ENCODE peak calls at places on chromosomes 2 and 18, in six cellular contexts. G is IMR-90, R is prostate gland, V is uterus, C is heart left ventricle, Z is endothelial cell of umbilical vein. Y is an unnamed sample.

GRCh38 chr2:23423873-23424680 is 39.1 kb downstream of the KLHL29 start:
- DNase-seq in Z (no peak), C (no peak), G (no peak), R (no peak), V (no peak), Y (no peak)

GRCh38 chr2:217801115-217801531 is 201.7 kb downstream of the TNS1 start:
- DNase-seq in C (no peak), G (no peak), R (no peak), Z (peak; percentile 21), V (peak; percentile 20), Y (no peak)

GRCh38 chr2:173654146-173654895 is 299.6 kb downstream of the CDCA7 start:
- DNase-seq in V (no peak), R (no peak), Z (no peak), C (no peak), G (no peak), Y (no peak)

GRCh38 chr18:24232814-24233213 is 94.0 kb downstream of the CABYR start:
- DNase-seq in G (no peak), Z (no peak), V (no peak), R (no peak), C (no peak), Y (no peak)

GRCh38 chr2:7567646-7568045 is 650.4 kb downstream of the RNF144A start:
- DNase-seq in G (no peak), R (no peak), Z (no peak), V (no peak), C (no peak), Y (no peak)

GRCh38 chr2:168340931-168341330 is 93.5 kb upstream of the STK39 start:
- DNase-seq in C (no peak), R (no peak), Z (no peak), V (no peak), G (no peak), Y (no peak)

GRCh38 chr2:239824051-239824694 is 201.0 kb downstream of the NDUFA10 start:
- DNase-seq in G (no peak), C (no peak), V (peak; percentile 11), R (peak; percentile 37), Z (no peak), Y (peak; percentile 68)

GRCh38 chr2:171522057-171522803 is at the start of gene CYBRD1:
- DNase-seq in V (peak; percentile 85), Z (peak; percentile 71), C (peak; percentile 84), G (peak; percentile 79), R (peak; percentile 83), Y (peak; percentile 91)

GRCh38 chr2:12754643-12755042 is 37.9 kb downstream of the TRIB2 start:
- DNase-seq in Z (no peak), R (no peak), C (no peak), G (no peak), V (no peak), Y (no peak)

GRCh38 chr2:19360266-19360665 is 1.8 kb upstream of the OSR1 start:
- DNase-seq in V (no peak), Z (no peak), C (no peak), G (no peak), R (no peak), Y (no peak)

GRCh38 chr18:47793609-47794008 is 136.8 kb downstream of the SMAD2 start:
- DNase-seq in C (no peak), Z (no peak), R (no peak), G (no peak), V (no peak), Y (no peak)

GRCh38 chr2:189498205-189498604 is 56.9 kb downstream of the WDR75 start:
- DNase-seq in V (no peak), Z (peak; percentile 26), G (peak; percentile 6), C (no peak), R (no peak), Y (no peak)

GRCh38 chr18:10726198-10727068 is 200.6 kb downstream of the NAPG start:
- DNase-seq in G (no peak), R (peak; percentile 36), Z (no peak), V (no peak), C (no peak), Y (peak; percentile 73)

GRCh38 chr18:21242141-21243040 is at the start of gene GREB1L:
- DNase-seq in R (no peak), G (no peak), V (no peak), C (peak; percentile 74), Z (peak; percentile 26), Y (peak; percentile 87)

GRCh38 chr2:216679658-216680024 is 15.7 kb downstream of the IGFBP5 start:
- DNase-seq in V (peak; percentile 58), C (peak; percentile 94), R (no peak), Z (no peak), G (peak; percentile 17), Y (no peak)

GRCh38 chr2:157684940-157685466 is 56.3 kb upstream of the ACVR1C start:
- DNase-seq in G (no peak), C (no peak), R (no peak), Z (no peak), V (no peak), Y (no peak)

GRCh38 chr18:73564073-73564472 is 583.6 kb downstream of the FBXO15 start:
- DNase-seq in V (no peak), R (no peak), Z (no peak), G (peak; percentile 90), C (no peak), Y (no peak)

GRCh38 chr2:142642654-142643053 is 234.8 kb upstream of the KYNU start:
- DNase-seq in G (no peak), V (no peak), R (no peak), C (no peak), Z (no peak), Y (no peak)

GRCh38 chr2:81714817-81715216 is 1410.3 kb upstream of the LRRTM1 start:
- DNase-seq in R (no peak), G (peak; percentile 3), Z (no peak), C (no peak), V (no peak), Y (no peak)

GRCh38 chr2:221255862-221256261 is 316.2 kb downstream of the EPHA4 start:
- DNase-seq in Z (peak; percentile 23), C (no peak), G (no peak), V (no peak), R (no peak), Y (peak; percentile 15)

GRCh38 chr2:121058852-121059558 is 226.0 kb downstream of the TFCP2L1 start:
- DNase-seq in G (no peak), Z (no peak), R (no peak), C (no peak), V (no peak), Y (no peak)

GRCh38 chr18:41170346-41170745 is 784.7 kb upstream of the PIK3C3 start:
- DNase-seq in Z (peak; percentile 60), G (peak; percentile 27), R (no peak), V (no peak), C (no peak), Y (no peak)

GRCh38 chr18:79326413-79327198 is 69.1 kb upstream of the NFATC1 start:
- DNase-seq in G (peak; percentile 30), V (no peak), Z (no peak), R (no peak), C (no peak), Y (no peak)

GRCh38 chr18:61900504-61901281 is 7.9 kb upstream of the RNF152 start:
- DNase-seq in V (no peak), Z (no peak), G (no peak), C (no peak), R (no peak), Y (no peak)

GRCh38 chr2:151855111-151855510 is 26.9 kb upstream of the ARL5A start:
- DNase-seq in G (no peak), C (no peak), V (no peak), R (no peak), Z (no peak), Y (no peak)

GRCh38 chr18:79898952-79899608 is 52.4 kb downstream of the SLC66A2 start:
- DNase-seq in V (no peak), C (peak; percentile 22), G (no peak), R (peak; percentile 3), Z (no peak), Y (no peak)

GRCh38 chr2:68768461-68768860 is 33.9 kb downstream of the ARHGAP25 start:
- DNase-seq in R (no peak), C (no peak), G (no peak), V (no peak), Z (no peak), Y (no peak)

GRCh38 chr2:85413592-85414421 is 3.6 kb upstream of the CAPG start:
- DNase-seq in Z (peak; percentile 52), R (peak; percentile 57), V (peak; percentile 69), G (peak; percentile 46), C (no peak), Y (peak; percentile 73)
- TF ChIP-seq POLR2A in Z (no peak), R (peak; percentile 93), V (no peak), G (no peak), C (no peak), Y (peak; percentile 81)

GRCh38 chr2:212975333-212975732 is 176.1 kb downstream of the IKZF2 start:
- DNase-seq in G (no peak), Z (no peak), R (no peak), C (no peak), V (no peak), Y (peak; percentile 18)
- TF ChIP-seq CTCF in G (no peak), Z (no peak), R (no peak), C (no peak), V (no peak), Y (no peak)

DNA sequence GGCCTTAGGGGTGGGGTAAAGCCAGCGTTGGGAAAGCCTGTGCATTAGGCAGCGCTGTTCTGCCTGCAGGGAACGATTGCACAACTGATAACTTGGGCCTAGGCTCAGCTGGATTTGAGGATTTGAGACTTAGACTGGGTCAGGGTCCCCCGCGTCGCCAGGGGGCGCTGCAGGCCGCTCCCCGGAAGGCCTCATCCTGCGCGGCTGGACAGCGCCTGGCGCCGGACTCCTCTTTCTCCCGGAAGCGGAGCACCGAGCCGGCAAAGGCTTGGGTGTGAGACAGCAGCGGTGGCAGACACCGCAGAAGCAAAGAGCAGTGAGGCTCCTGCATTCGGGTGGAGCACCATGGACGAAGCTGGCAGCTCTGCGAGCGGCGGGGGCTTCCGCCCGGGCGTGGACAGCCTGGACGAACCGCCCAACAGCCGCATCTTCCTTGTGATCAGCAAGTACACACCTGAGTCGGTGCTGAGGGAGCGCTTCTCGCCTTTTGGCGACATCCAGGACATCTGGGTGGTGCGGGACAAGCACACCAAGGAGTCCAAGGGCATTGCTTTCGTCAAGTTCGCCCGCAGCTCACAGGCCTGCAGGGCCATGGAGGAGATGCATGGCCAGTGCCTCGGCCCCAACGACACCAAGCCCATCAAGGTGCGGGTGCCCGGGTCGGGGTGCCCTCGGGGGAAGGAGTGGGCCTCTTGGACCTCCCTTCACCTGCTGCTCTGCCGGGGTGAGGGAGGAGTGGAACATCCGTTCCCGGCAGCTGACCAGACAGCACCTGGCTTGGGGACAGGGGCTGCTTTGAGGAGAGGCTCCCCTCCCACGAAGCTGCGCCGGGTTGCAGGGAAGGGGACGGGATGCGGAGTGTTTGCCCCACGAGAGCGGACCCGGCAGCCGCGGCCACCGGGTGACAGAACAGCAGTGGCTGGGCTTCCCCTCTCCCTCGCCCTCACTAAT is at the start of gene RBM45:
- DNase-seq in R (peak; percentile 87), G (peak; percentile 89), V (peak; percentile 89), C (peak; percentile 93), Z (peak; percentile 84), Y (peak; percentile 91)
- TF ChIP-seq POLR2A in R (peak; percentile 36), G (peak; percentile 65), V (no peak), C (no peak), Z (peak; percentile 92), Y (no peak)

DNA sequence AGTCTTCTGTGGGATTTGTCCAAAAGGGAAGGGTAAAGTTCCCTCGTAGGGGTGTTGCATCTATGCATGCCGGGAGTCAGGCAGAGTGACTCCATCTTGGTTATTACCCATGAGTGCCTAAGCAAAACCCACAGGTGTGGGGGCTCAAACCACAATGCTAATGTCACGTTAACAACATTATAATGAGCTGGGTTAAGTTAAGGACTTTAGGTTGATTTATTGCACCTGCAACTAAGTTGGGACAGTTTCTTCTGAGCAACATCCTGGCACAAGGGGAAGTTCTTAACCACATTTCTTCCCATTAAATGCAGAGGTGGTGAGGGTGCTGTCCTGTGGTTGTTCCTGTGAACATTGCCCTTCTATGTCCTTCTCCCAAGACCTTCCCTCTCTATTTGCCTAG is 1596.8 kb upstream of the SLC39A10 start:
- DNase-seq in V (no peak), C (no peak), R (no peak), Z (no peak), G (no peak), Y (no peak)
- TF ChIP-seq CTCF in V (no peak), C (no peak), R (no peak), Z (no peak), G (no peak), Y (no peak)

Y was measured in thyroid gland.